ENCODE peak calls at places on chromosomes 11 and 22, in six cellular contexts. F, E, B, W, C and M are unnamed samples. For H3K27me3, the result is how much of the 10 kb centered on the place peaks cover.

GRCh38 chr11:64120951-64121569 is 44.9 kb downstream of the MACROD1 start:
- DNase-seq in F (no peak), E (peak), B (peak), W (no peak), C (peak), M (no peak)

GRCh38 chr11:30317030-30317429 is 5.9 kb upstream of the ARL14EP start:
- DNase-seq in F (no peak), E (no peak), B (no peak), W (no peak), C (no peak), M (no peak)

GRCh38 chr22:22770280-22770871 is 117.2 kb upstream of the IGLL5 start:
- DNase-seq in F (peak), E (peak), B (peak), W (peak), C (no peak), M (peak)

GRCh38 chr22:27900153-27900552 is 18.9 kb downstream of the PITPNB start:
- DNase-seq in F (no peak), E (no peak), B (no peak), W (no peak), C (no peak), M (no peak)

GRCh38 chr11:68010058-68011041 is at the start of gene ALDH3B1:
- DNase-seq in F (no peak), E (peak), B (peak), W (peak), C (peak), M (no peak)

GRCh38 chr11:63371396-63371795 is 1.8 kb downstream of the SLC22A9 start:
- DNase-seq in F (no peak), E (no peak), B (no peak), W (no peak), C (no peak), M (no peak)

GRCh38 chr11:114233755-114234154 is 62.4 kb upstream of the NNMT start:
- DNase-seq in F (no peak), E (no peak), B (no peak), W (no peak), C (no peak), M (no peak)

GRCh38 chr11:127996825-127997224 is 590.5 kb downstream of the ETS1 start:
- DNase-seq in F (no peak), E (no peak), B (no peak), W (no peak), C (no peak), M (no peak)

GRCh38 chr22:29400576-29400975 is 12.2 kb upstream of the AP1B1 start:
- DNase-seq in F (no peak), E (no peak), B (no peak), W (no peak), C (no peak), M (no peak)

GRCh38 chr22:42154293-42154692 is 23.7 kb upstream of the CYP2D6 start:
- DNase-seq in F (no peak), E (no peak), B (no peak), W (no peak), C (no peak), M (no peak)

GRCh38 chr22:49202226-49202625 is 625.4 kb downstream of the BRD1 start:
- DNase-seq in F (no peak), E (no peak), B (no peak), W (peak), C (no peak), M (no peak)

GRCh38 chr11:1943977-1944376 is 3.2 kb upstream of the MRPL23 start:
- DNase-seq in F (no peak), E (peak), B (no peak), W (no peak), C (no peak), M (peak)

GRCh38 chr11:10114593-10115404 is 179.2 kb downstream of the SBF2 start:
- DNase-seq in F (no peak), E (no peak), B (no peak), W (no peak), C (no peak), M (no peak)

GRCh38 chr22:44915441-44915840 is 94.4 kb downstream of the PHF21B start:
- DNase-seq in F (no peak), E (no peak), B (no peak), W (no peak), C (no peak), M (no peak)

GRCh38 chr11:113161671-113162589 is 152.5 kb upstream of the TTC12 start:
- DNase-seq in F (no peak), E (no peak), B (no peak), W (no peak), C (no peak), M (no peak)

GRCh38 chr11:62923634-62924411 is 2.7 kb upstream of the CHRM1 start:
- DNase-seq in F (peak), E (no peak), B (no peak), W (no peak), C (no peak), M (no peak)

GRCh38 chr11:46330154-46330886 is 16.9 kb upstream of the DGKZ start:
- DNase-seq in F (no peak), E (no peak), B (no peak), W (no peak), C (no peak), M (no peak)
- H3K27me3 ChIP-seq in F (under half), E (under half), B (under half), W (under half), C (under half), M (under half)

DNA sequence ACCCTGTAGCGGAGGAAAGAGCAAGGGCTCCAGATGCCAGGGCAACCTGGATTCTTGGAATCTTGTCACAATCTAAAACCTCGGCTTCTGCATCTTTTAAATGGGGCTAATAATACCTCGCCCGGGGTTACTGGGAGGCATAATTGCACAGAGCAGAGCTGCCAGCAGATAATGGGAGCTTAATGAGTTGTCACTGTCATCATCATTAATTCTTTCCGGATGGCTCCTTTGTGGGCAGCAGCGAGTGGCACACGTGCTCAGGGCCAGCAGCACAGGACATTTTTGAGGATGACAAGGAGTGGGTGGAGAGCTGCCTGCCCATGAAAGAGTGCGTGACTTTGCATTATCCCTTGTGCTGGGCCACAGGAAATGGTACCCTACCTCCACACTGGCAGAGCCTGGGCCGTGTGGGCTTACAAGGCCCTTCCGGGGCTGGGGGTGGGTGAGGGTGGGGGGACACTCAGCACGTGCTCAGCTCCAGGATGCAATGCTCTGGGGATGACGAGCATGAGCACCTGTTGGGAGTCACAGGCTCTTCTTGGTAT is 5.7 kb downstream of the PDGFB start:
- DNase-seq in F (no peak), E (no peak), B (no peak), W (no peak), C (no peak), M (no peak)
- H3K27me3 ChIP-seq in F (under half), E (under half), B (under half), W (under half), C (under half), M (under half)

DNA sequence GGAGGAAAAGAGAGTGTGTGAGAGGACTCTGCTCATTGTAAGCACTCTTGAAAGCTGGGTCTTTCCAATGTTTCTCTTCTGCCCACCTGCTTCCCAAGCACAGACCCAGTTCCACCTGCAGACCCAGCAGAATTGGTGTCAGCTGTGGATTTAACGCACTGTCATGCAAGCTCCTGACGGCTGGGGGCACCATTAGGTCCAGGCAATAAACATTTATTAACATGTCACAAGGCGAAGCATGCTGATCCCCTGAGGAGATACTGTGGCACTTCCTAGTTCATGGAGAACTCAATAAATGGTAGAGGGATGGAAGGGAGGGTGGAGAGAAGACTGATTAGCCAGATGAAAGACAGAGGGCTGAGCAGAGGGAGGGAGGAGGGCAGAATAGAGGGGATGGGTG is 68.3 kb upstream of the TSPAN18 start:
- DNase-seq in F (peak), E (peak), B (no peak), W (no peak), C (no peak), M (no peak)
- H3K27me3 ChIP-seq in F (under half), E (under half), B (under half), W (under half), C (under half), M (under half)

DNA sequence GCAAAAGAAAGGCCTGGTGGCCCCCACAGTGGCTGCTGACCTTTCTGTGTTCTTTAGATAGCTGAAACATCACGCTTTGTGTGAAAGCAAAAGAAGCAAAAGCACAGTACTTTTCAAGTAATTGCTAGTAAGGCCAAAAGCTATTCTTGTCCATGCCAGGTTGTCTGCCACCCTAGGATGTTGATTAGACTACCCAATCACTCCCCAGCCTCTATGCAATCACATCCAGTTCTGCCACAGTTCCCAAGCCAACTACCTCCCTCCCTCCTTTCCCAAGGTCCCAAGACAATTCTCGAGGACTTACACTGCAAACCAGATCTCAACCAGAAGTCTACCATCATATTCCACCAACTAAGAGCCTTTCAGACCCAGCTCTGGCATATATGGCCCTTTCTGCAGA is 46.2 kb downstream of the RDX start:
- DNase-seq in F (no peak), E (no peak), B (no peak), W (no peak), C (no peak), M (no peak)
- H3K27me3 ChIP-seq in F (under half), E (under half), B (under half), W (under half), C (under half), M (under half)

GRCh38 chr11:11528986-11529385 is 92.8 kb downstream of the GALNT18 start:
- DNase-seq in F (no peak), E (no peak), B (no peak), W (no peak), C (no peak), M (no peak)
- H3K27me3 ChIP-seq in F (under half), E (under half), B (under half), W (under half), C (under half), M (under half)